ENCODE peak calls at places on chromosomes 3 and 15, in five cellular contexts. D is heart right ventricle, K is astrocyte of the spinal cord, Q is HS-5, C is activated T-helper 1 cell treated with Interleukin-2 at 50 U/mL for 16 hours. I is an unnamed sample.

GRCh38 chr3:139113231-139113749 is 68.6 kb upstream of the PRR23C start:
- DNase-seq in K (no peak), D (no peak), Q (no peak), C (no peak), I (peak; percentile 24)

GRCh38 chr3:49674491-49674983 is 386 bp downstream of the APEH start:
- DNase-seq in Q (no peak), C (no peak), K (no peak), D (peak; percentile 19), I (no peak)

GRCh38 chr15:100245855-100246254 is 95.9 kb downstream of the ADAMTS17 start:
- DNase-seq in C (no peak), Q (no peak), K (no peak), D (no peak), I (no peak)

GRCh38 chr3:109532257-109533216 is 195.2 kb upstream of the DPPA4 start:
- DNase-seq in D (no peak), C (no peak), K (peak; percentile 80), Q (peak; percentile 62), I (no peak)

GRCh38 chr3:197339841-197340520 is 41.6 kb upstream of the DLG1 start:
- DNase-seq in Q (peak; percentile 15), K (peak; percentile 81), C (no peak), D (no peak), I (peak; percentile 31)

GRCh38 chr3:23169551-23169950 is 33.6 kb upstream of the UBE2E2 start:
- DNase-seq in K (no peak), D (no peak), Q (no peak), C (no peak), I (no peak)

GRCh38 chr3:154178172-154178571 is 57.0 kb downstream of the ARHGEF26 start:
- DNase-seq in K (no peak), Q (no peak), D (no peak), C (no peak), I (no peak)

GRCh38 chr3:159356606-159357005 is 554.8 kb downstream of the MFSD1 start:
- DNase-seq in C (no peak), D (no peak), K (no peak), Q (no peak), I (no peak)

GRCh38 chr15:63554337-63554927 is 42.8 kb upstream of the FBXL22 start:
- DNase-seq in K (no peak), Q (no peak), D (no peak), C (no peak), I (no peak)

GRCh38 chr3:111547645-111548044 is 5.6 kb downstream of the CD96 start:
- DNase-seq in Q (no peak), K (no peak), C (peak; percentile 14), D (no peak), I (no peak)

GRCh38 chr15:83653639-83654378 is at the start of gene ADAMTSL3:
- DNase-seq in C (no peak), Q (no peak), D (peak; percentile 80), K (peak; percentile 11), I (peak; percentile 87)

GRCh38 chr3:48402907-48403306 is 27.0 kb downstream of the PLXNB1 start:
- DNase-seq in D (no peak), K (no peak), Q (no peak), C (no peak), I (no peak)

GRCh38 chr15:74616020-74616939 is 644 bp downstream of the CLK3 start:
- DNase-seq in C (peak; percentile 50), K (peak; percentile 48), D (peak; percentile 87), Q (no peak), I (peak; percentile 92)